ENCODE peak calls at places on chromosome X, in seven cellular contexts. One of them, this sample, is unnamed.

GRCh38 chrX:66233206-66233605 is 69.2 kb downstream of the HEPH start:
- DNase-seq in effector memory CD4-positive, alpha-beta T cell: no peak
- DNase-seq in NCI-H510A treated with DMSO at 0.1 percent for 48 hours: no peak
- DNase-seq in cardiac muscle cell: no peak
- DNase-seq in amniotic stem cell: no peak
- DNase-seq in NCI-H2029 treated with DMSO at 0.1 percent for 48 hours: no peak
- DNase-seq in MG63: no peak
- DNase-seq in this sample: no peak

GRCh38 chrX:12013220-12013619 is 125.1 kb upstream of the FRMPD4 start:
- DNase-seq in effector memory CD4-positive, alpha-beta T cell: no peak
- DNase-seq in NCI-H510A treated with DMSO at 0.1 percent for 48 hours: no peak
- DNase-seq in cardiac muscle cell: no peak
- DNase-seq in amniotic stem cell: no peak
- DNase-seq in NCI-H2029 treated with DMSO at 0.1 percent for 48 hours: no peak
- DNase-seq in MG63: peak
- DNase-seq in this sample: peak

GRCh38 chrX:107599371-107599970 is 28.8 kb upstream of the PRPS1 start:
- DNase-seq in effector memory CD4-positive, alpha-beta T cell: no peak
- DNase-seq in NCI-H510A treated with DMSO at 0.1 percent for 48 hours: no peak
- DNase-seq in cardiac muscle cell: no peak
- DNase-seq in amniotic stem cell: no peak
- DNase-seq in NCI-H2029 treated with DMSO at 0.1 percent for 48 hours: no peak
- DNase-seq in MG63: no peak
- DNase-seq in this sample: no peak

GRCh38 chrX:44651347-44651746 is 108.7 kb upstream of the FUNDC1 start:
- DNase-seq in effector memory CD4-positive, alpha-beta T cell: no peak
- DNase-seq in NCI-H510A treated with DMSO at 0.1 percent for 48 hours: no peak
- DNase-seq in cardiac muscle cell: peak
- DNase-seq in amniotic stem cell: no peak
- DNase-seq in NCI-H2029 treated with DMSO at 0.1 percent for 48 hours: no peak
- DNase-seq in MG63: peak
- DNase-seq in this sample: no peak

GRCh38 chrX:24093746-24094145 is 39.0 kb downstream of the EIF2S3 start:
- DNase-seq in effector memory CD4-positive, alpha-beta T cell: no peak
- DNase-seq in NCI-H510A treated with DMSO at 0.1 percent for 48 hours: no peak
- DNase-seq in cardiac muscle cell: no peak
- DNase-seq in amniotic stem cell: no peak
- DNase-seq in NCI-H2029 treated with DMSO at 0.1 percent for 48 hours: no peak
- DNase-seq in MG63: no peak
- DNase-seq in this sample: no peak

GRCh38 chrX:17750436-17750835 is 13.1 kb downstream of the SCML1 start:
- DNase-seq in effector memory CD4-positive, alpha-beta T cell: no peak
- DNase-seq in NCI-H510A treated with DMSO at 0.1 percent for 48 hours: no peak
- DNase-seq in cardiac muscle cell: no peak
- DNase-seq in amniotic stem cell: no peak
- DNase-seq in NCI-H2029 treated with DMSO at 0.1 percent for 48 hours: no peak
- DNase-seq in MG63: no peak
- DNase-seq in this sample: no peak

GRCh38 chrX:23819385-23820234 is 36.6 kb downstream of the SAT1 start:
- DNase-seq in effector memory CD4-positive, alpha-beta T cell: no peak
- DNase-seq in NCI-H510A treated with DMSO at 0.1 percent for 48 hours: peak
- DNase-seq in cardiac muscle cell: no peak
- DNase-seq in amniotic stem cell: no peak
- DNase-seq in NCI-H2029 treated with DMSO at 0.1 percent for 48 hours: no peak
- DNase-seq in MG63: no peak
- DNase-seq in this sample: no peak

GRCh38 chrX:84876876-84877275 is 126.8 kb upstream of the APOOL start:
- DNase-seq in effector memory CD4-positive, alpha-beta T cell: no peak
- DNase-seq in NCI-H510A treated with DMSO at 0.1 percent for 48 hours: no peak
- DNase-seq in cardiac muscle cell: no peak
- DNase-seq in amniotic stem cell: no peak
- DNase-seq in NCI-H2029 treated with DMSO at 0.1 percent for 48 hours: no peak
- DNase-seq in MG63: no peak
- DNase-seq in this sample: no peak

GRCh38 chrX:134626434-134626833 is 31.8 kb downstream of the PLAC1 start:
- DNase-seq in effector memory CD4-positive, alpha-beta T cell: no peak
- DNase-seq in NCI-H510A treated with DMSO at 0.1 percent for 48 hours: no peak
- DNase-seq in cardiac muscle cell: no peak
- DNase-seq in amniotic stem cell: no peak
- DNase-seq in NCI-H2029 treated with DMSO at 0.1 percent for 48 hours: no peak
- DNase-seq in MG63: peak
- DNase-seq in this sample: no peak

GRCh38 chrX:1592128-1592862 is 891 bp downstream of the AKAP17A start:
- DNase-seq in effector memory CD4-positive, alpha-beta T cell: no peak
- DNase-seq in NCI-H510A treated with DMSO at 0.1 percent for 48 hours: no peak
- DNase-seq in cardiac muscle cell: peak
- DNase-seq in amniotic stem cell: no peak
- DNase-seq in NCI-H2029 treated with DMSO at 0.1 percent for 48 hours: no peak
- DNase-seq in MG63: peak
- DNase-seq in this sample: no peak

GRCh38 chrX:130715299-130715698 is 187.7 kb downstream of the ENOX2 start:
- DNase-seq in effector memory CD4-positive, alpha-beta T cell: no peak
- DNase-seq in NCI-H510A treated with DMSO at 0.1 percent for 48 hours: no peak
- DNase-seq in cardiac muscle cell: no peak
- DNase-seq in amniotic stem cell: no peak
- DNase-seq in NCI-H2029 treated with DMSO at 0.1 percent for 48 hours: no peak
- DNase-seq in MG63: peak
- DNase-seq in this sample: no peak

GRCh38 chrX:123673813-123674212 is 59.0 kb downstream of the THOC2 start:
- DNase-seq in effector memory CD4-positive, alpha-beta T cell: no peak
- DNase-seq in NCI-H510A treated with DMSO at 0.1 percent for 48 hours: no peak
- DNase-seq in cardiac muscle cell: no peak
- DNase-seq in amniotic stem cell: no peak
- DNase-seq in NCI-H2029 treated with DMSO at 0.1 percent for 48 hours: no peak
- DNase-seq in MG63: no peak
- DNase-seq in this sample: no peak

GRCh38 chrX:44748014-44748413 is 95.8 kb upstream of the DUSP21 start:
- DNase-seq in effector memory CD4-positive, alpha-beta T cell: no peak
- DNase-seq in NCI-H510A treated with DMSO at 0.1 percent for 48 hours: no peak
- DNase-seq in cardiac muscle cell: no peak
- DNase-seq in amniotic stem cell: no peak
- DNase-seq in NCI-H2029 treated with DMSO at 0.1 percent for 48 hours: no peak
- DNase-seq in MG63: no peak
- DNase-seq in this sample: no peak

GRCh38 chrX:119698835-119699234 is 5.9 kb upstream of the SEPTIN6 start:
- DNase-seq in effector memory CD4-positive, alpha-beta T cell: no peak
- DNase-seq in NCI-H510A treated with DMSO at 0.1 percent for 48 hours: peak
- DNase-seq in cardiac muscle cell: peak
- DNase-seq in amniotic stem cell: peak
- DNase-seq in NCI-H2029 treated with DMSO at 0.1 percent for 48 hours: no peak
- DNase-seq in MG63: no peak
- DNase-seq in this sample: peak

GRCh38 chrX:76127341-76127740 is 45.5 kb upstream of the PBDC1 start:
- DNase-seq in effector memory CD4-positive, alpha-beta T cell: no peak
- DNase-seq in NCI-H510A treated with DMSO at 0.1 percent for 48 hours: no peak
- DNase-seq in cardiac muscle cell: no peak
- DNase-seq in amniotic stem cell: no peak
- DNase-seq in NCI-H2029 treated with DMSO at 0.1 percent for 48 hours: no peak
- DNase-seq in MG63: no peak
- DNase-seq in this sample: no peak

This sample was measured in NCI-H1417.